ENCODE peak calls at places on chromosomes 1 and 21, in ten cellular contexts. D, V, K, F, M, J, E, T, G and W are unnamed samples. For H3K4me1, the result is how much of the 10 kb centered on the place peaks cover.

GRCh38 chr1:38718031-38718430 is 141.5 kb downstream of the RRAGC start:
- DNase-seq in G (no peak), M (no peak), J (no peak), E (no peak), T (no peak), D (no peak), F (no peak), K (no peak), V (no peak), W (no peak)

GRCh38 chr1:10628685-10629084 is 153.9 kb downstream of the PEX14 start:
- DNase-seq in F (peak), M (no peak), D (no peak), J (no peak), E (no peak), T (no peak), V (no peak), G (peak), K (no peak), W (no peak)

GRCh38 chr1:208243522-208243850 is 698 bp downstream of the PLXNA2 start:
- DNase-seq in T (peak), E (no peak), J (no peak), F (no peak), D (no peak), V (no peak), M (no peak), K (peak), G (peak), W (no peak)

GRCh38 chr1:118148034-118148433 is 37.0 kb downstream of the SPAG17 start:
- DNase-seq in T (no peak), M (no peak), K (no peak), D (no peak), J (no peak), F (peak), E (peak), V (no peak), G (peak), W (no peak)

GRCh38 chr1:244353572-244354091 is 98.1 kb downstream of the ADSS2 start:
- DNase-seq in T (no peak), E (peak), K (peak), D (peak), V (no peak), G (peak), J (peak), F (peak), M (peak), W (peak)

GRCh38 chr1:11520531-11521233 is 41.7 kb downstream of the DISP3 start:
- DNase-seq in E (no peak), F (no peak), T (no peak), K (no peak), G (no peak), M (peak), D (no peak), V (no peak), J (no peak), W (no peak)

GRCh38 chr1:46184920-46185658 is 8.8 kb upstream of the P3R3URF start:
- DNase-seq in V (no peak), J (no peak), F (no peak), M (no peak), E (no peak), D (no peak), T (no peak), G (no peak), K (no peak), W (no peak)

GRCh38 chr1:118987431-118988185 is 535 bp downstream of the TBX15 start:
- DNase-seq in D (no peak), K (no peak), G (no peak), F (no peak), M (peak), V (no peak), T (no peak), E (peak), J (no peak), W (peak)

GRCh38 chr21:41227357-41228005 is 59.5 kb downstream of the BACE2 start:
- DNase-seq in D (no peak), K (no peak), E (no peak), V (no peak), J (no peak), T (no peak), G (no peak), M (no peak), F (no peak), W (no peak)

GRCh38 chr1:201676651-201677050 is 137.7 kb downstream of the NAV1 start:
- DNase-seq in D (no peak), E (no peak), K (no peak), J (no peak), M (no peak), F (no peak), T (no peak), G (peak), V (no peak), W (no peak)

GRCh38 chr1:197041486-197042353 is 25.3 kb downstream of the F13B start:
- DNase-seq in K (no peak), T (peak), E (no peak), M (no peak), D (no peak), J (no peak), V (no peak), G (no peak), F (no peak), W (no peak)

GRCh38 chr1:176466514-176466913 is 3.5 kb downstream of the PAPPA2 start:
- DNase-seq in F (no peak), T (no peak), D (no peak), K (peak), G (no peak), V (no peak), J (peak), M (no peak), E (peak), W (no peak)

GRCh38 chr1:171267391-171267790 is 19.1 kb downstream of the FMO1 start:
- DNase-seq in T (no peak), K (no peak), M (no peak), G (peak), E (no peak), D (no peak), F (peak), J (no peak), V (no peak), W (no peak)

GRCh38 chr1:191608367-191608766 is 549.9 kb upstream of the RGS18 start:
- DNase-seq in D (no peak), F (no peak), M (no peak), J (no peak), E (no peak), T (no peak), G (peak), V (no peak), K (peak), W (no peak)

GRCh38 chr21:31180256-31181088 is 142.2 kb upstream of the KRTAP19-8 start:
- DNase-seq in M (no peak), D (no peak), T (peak), G (no peak), E (peak), K (peak), J (no peak), V (no peak), F (peak), W (no peak)

GRCh38 chr1:167663002-167663772 is 33.2 kb downstream of the RCSD1 start:
- DNase-seq in V (no peak), J (peak), K (peak), G (no peak), F (peak), D (no peak), E (peak), M (no peak), T (no peak), W (no peak)

GRCh38 chr1:113674591-113674990 is 84.7 kb downstream of the PHTF1 start:
- DNase-seq in J (no peak), D (no peak), T (no peak), V (no peak), G (no peak), F (no peak), E (no peak), K (peak), M (no peak), W (no peak)

GRCh38 chr1:74771913-74772515 is 39.1 kb downstream of the TYW3 start:
- DNase-seq in D (no peak), K (peak), V (no peak), G (peak), J (no peak), E (peak), M (no peak), T (peak), F (peak), W (no peak)

GRCh38 chr1:214857716-214858115 is 224.8 kb upstream of the KCNK2 start:
- DNase-seq in T (no peak), J (no peak), K (no peak), F (no peak), E (no peak), V (no peak), M (no peak), G (peak), D (no peak), W (no peak)

GRCh38 chr1:94701796-94702439 is 118.2 kb upstream of the SLC44A3 start:
- DNase-seq in K (no peak), M (no peak), J (no peak), V (no peak), D (no peak), F (no peak), T (no peak), G (no peak), E (peak), W (no peak)

GRCh38 chr1:208238710-208239517 is 5.3 kb downstream of the PLXNA2 start:
- DNase-seq in T (peak), E (peak), D (no peak), F (peak), K (peak), M (no peak), J (no peak), G (peak), V (no peak), W (no peak)

GRCh38 chr21:42747267-42747701 is 93.9 kb downstream of the PDE9A start:
- DNase-seq in K (no peak), G (no peak), V (no peak), M (no peak), F (no peak), J (no peak), E (peak), D (no peak), T (no peak), W (no peak)

GRCh38 chr1:64861611-64862010 is 104.7 kb downstream of the JAK1 start:
- DNase-seq in M (no peak), T (peak), G (no peak), F (peak), J (peak), K (peak), V (peak), D (no peak), E (peak), W (no peak)

GRCh38 chr1:208203127-208203847 is 40.9 kb downstream of the PLXNA2 start:
- DNase-seq in V (no peak), F (peak), T (no peak), G (peak), J (peak), E (no peak), D (no peak), K (peak), M (no peak), W (peak)

GRCh38 chr1:206772228-206773002 is at the start of gene IL10:
- DNase-seq in E (no peak), F (no peak), G (no peak), K (no peak), T (peak), V (no peak), M (peak), J (no peak), D (no peak), W (no peak)

GRCh38 chr1:205369621-205370230 is 13.0 kb upstream of the KLHDC8A start:
- DNase-seq in V (no peak), D (no peak), E (no peak), F (no peak), K (no peak), J (no peak), M (no peak), T (no peak), G (no peak), W (no peak)

GRCh38 chr1:204323887-204324286 is 35.8 kb downstream of the PLEKHA6 start:
- DNase-seq in J (no peak), E (no peak), V (no peak), T (no peak), F (peak), M (no peak), D (no peak), G (peak), K (peak), W (no peak)

GRCh38 chr1:77024500-77024899 is 157.2 kb downstream of the ST6GALNAC5 start:
- DNase-seq in T (no peak), M (no peak), E (peak), D (no peak), G (no peak), K (no peak), V (no peak), F (no peak), J (no peak), W (no peak)

GRCh38 chr1:108183301-108183700 is 16.8 kb downstream of the SLC25A24 start:
- DNase-seq in J (no peak), M (no peak), G (no peak), E (no peak), F (no peak), V (no peak), K (no peak), T (no peak), D (no peak), W (no peak)

GRCh38 chr1:223177681-223178080 is 34.6 kb upstream of the TLR5 start:
- DNase-seq in E (no peak), T (no peak), F (no peak), G (no peak), M (peak), D (no peak), V (no peak), K (no peak), J (peak), W (no peak)

GRCh38 chr1:210294991-210295773 is 33.5 kb upstream of the HHAT start:
- DNase-seq in F (peak), T (no peak), D (no peak), V (no peak), M (peak), G (peak), K (no peak), E (peak), J (peak), W (peak)

GRCh38 chr1:94068096-94068830 is 52.7 kb downstream of the ABCA4 start:
- DNase-seq in G (peak), M (no peak), D (no peak), T (no peak), E (peak), V (no peak), J (peak), K (peak), F (no peak), W (peak)

GRCh38 chr1:160830321-160831153 is 32.1 kb downstream of the CD244 start:
- DNase-seq in F (peak), K (peak), G (peak), E (peak), M (peak), J (peak), V (peak), D (no peak), T (peak), W (peak)

GRCh38 chr1:50615036-50615750 is 191.9 kb upstream of the DMRTA2 start:
- DNase-seq in T (no peak), K (no peak), D (no peak), V (no peak), J (no peak), E (no peak), F (no peak), M (no peak), G (no peak), W (no peak)

GRCh38 chr1:169451425-169451824 is 24.2 kb upstream of the CCDC181 start:
- DNase-seq in T (no peak), J (no peak), F (no peak), K (peak), D (no peak), E (no peak), V (no peak), G (no peak), M (no peak), W (no peak)

GRCh38 chr1:235818632-235819136 is 48.0 kb downstream of the LYST start:
- DNase-seq in E (no peak), G (peak), F (peak), J (no peak), V (no peak), D (no peak), M (no peak), T (no peak), K (no peak), W (no peak)

DNA sequence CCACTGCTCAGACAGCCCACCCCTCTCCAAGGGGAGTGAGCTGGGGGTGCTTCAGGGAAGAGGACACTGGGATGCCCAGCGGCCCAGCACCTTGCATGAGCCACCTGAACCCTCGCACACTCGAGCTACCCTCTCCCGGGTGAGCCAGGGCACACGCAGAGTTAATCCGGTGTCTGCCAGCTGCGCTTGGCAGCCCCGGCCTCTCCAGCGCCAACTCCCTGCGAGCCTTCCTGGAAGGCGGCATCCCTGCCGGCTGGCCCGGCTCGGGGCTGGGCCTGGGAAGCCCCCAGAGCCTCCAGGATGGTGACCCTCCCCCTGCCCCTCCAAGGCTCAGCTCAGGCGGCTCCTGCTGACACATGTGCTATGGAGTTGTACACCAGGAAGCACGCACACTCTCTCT is 48.7 kb downstream of the RAP1GAP start:
- DNase-seq in E (no peak), F (no peak), T (no peak), V (no peak), D (no peak), K (no peak), M (no peak), J (no peak), G (no peak), W (no peak)
- H3K4me1 ChIP-seq in E (under half), F (under half), T (under half), V (under half), D (under half), K (under half), M (under half), J (under half), G (under half), W (under half)

GRCh38 chr1:219040291-219040690 is 133.4 kb upstream of the LYPLAL1 start:
- DNase-seq in E (peak), T (no peak), J (no peak), K (no peak), V (no peak), D (no peak), M (no peak), G (no peak), F (no peak), W (no peak)
- H3K4me3 ChIP-seq in E (no peak), T (no peak), J (no peak), K (no peak), V (no peak), D (no peak), M (no peak), G (no peak), F (no peak), W (no peak)

GRCh38 chr1:154342132-154342531 is 16.8 kb downstream of the ATP8B2 start:
- DNase-seq in D (no peak), E (no peak), V (no peak), K (no peak), F (no peak), G (no peak), T (no peak), J (no peak), M (no peak), W (no peak)
- H3K27ac ChIP-seq in D (no peak), E (no peak), V (no peak), K (no peak), F (no peak), G (no peak), T (no peak), J (no peak), M (no peak), W (no peak)

GRCh38 chr1:239920214-239920613 is 171.5 kb upstream of the FMN2 start:
- DNase-seq in E (no peak), V (no peak), G (no peak), J (no peak), D (no peak), T (no peak), K (no peak), F (no peak), M (no peak), W (no peak)
- H3K4me1 ChIP-seq in E (under half), V (under half), G (under half), J (under half), D (under half), T (under half), K (under half), F (under half), M (under half), W (under half)

GRCh38 chr1:6207075-6207885 is 1.4 kb downstream of the RNF207 start:
- DNase-seq in F (no peak), T (no peak), M (no peak), V (no peak), J (no peak), K (no peak), G (no peak), D (no peak), E (no peak), W (no peak)
- H3K4me3 ChIP-seq in F (peak), T (no peak), M (no peak), V (no peak), J (peak), K (peak), G (peak), D (peak), E (no peak), W (peak)

GRCh38 chr1:1540817-1541628 is 599 bp upstream of the TMEM240 start:
- DNase-seq in K (no peak), V (no peak), E (peak), J (no peak), D (no peak), F (no peak), M (no peak), G (no peak), T (no peak), W (no peak)
- H3K27ac ChIP-seq in K (no peak), V (no peak), E (no peak), J (no peak), D (peak), F (no peak), M (peak), G (no peak), T (no peak), W (no peak)

GRCh38 chr1:22104865-22105437 is 37.9 kb downstream of the WNT4 start:
- DNase-seq in K (no peak), E (no peak), D (no peak), T (peak), V (no peak), F (no peak), J (no peak), M (no peak), G (no peak), W (no peak)

GRCh38 chr1:22104074-22104473 is 38.8 kb downstream of the WNT4 start:
- DNase-seq in E (no peak), J (no peak), F (no peak), K (no peak), M (no peak), G (no peak), T (no peak), D (no peak), V (no peak), W (no peak)

GRCh38 chr1:22107126-22107525 is 35.8 kb downstream of the WNT4 start:
- DNase-seq in M (no peak), J (no peak), D (no peak), T (no peak), V (no peak), G (peak), K (no peak), F (no peak), E (no peak), W (no peak)

GRCh38 chr1:22108343-22109135 is 34.4 kb downstream of the WNT4 start:
- DNase-seq in K (no peak), E (no peak), J (no peak), V (no peak), G (no peak), M (no peak), D (no peak), T (no peak), F (peak), W (no peak)

GRCh38 chr1:22105611-22106207 is 37.2 kb downstream of the WNT4 start:
- DNase-seq in E (peak), V (peak), J (peak), F (peak), G (peak), T (peak), D (no peak), K (peak), M (no peak), W (no peak)
- H3K4me1 ChIP-seq in E (under half), V (under half), J (under half), F (under half), G (under half), T (under half), D (under half), K (under half), M (under half), W (under half)

GRCh38 chr1:43873851-43874250 is 59.8 kb upstream of the ARTN start:
- DNase-seq in T (no peak), M (no peak), V (no peak), G (no peak), K (no peak), D (no peak), F (no peak), E (no peak), J (no peak), W (no peak)
- H3K4me3 ChIP-seq in T (no peak), M (no peak), V (no peak), G (no peak), K (no peak), D (no peak), F (no peak), E (no peak), J (no peak), W (no peak)

GRCh38 chr21:35643176-35643575 is 417.1 kb downstream of the SETD4 start:
- DNase-seq in T (no peak), F (peak), J (no peak), V (no peak), G (peak), M (no peak), D (no peak), K (no peak), E (peak), W (no peak)

GRCh38 chr21:35648512-35648911 is 411.8 kb downstream of the SETD4 start:
- DNase-seq in M (no peak), G (no peak), F (no peak), E (no peak), D (no peak), K (no peak), V (no peak), J (no peak), T (peak), W (no peak)

GRCh38 chr21:35641271-35642016 is 418.9 kb downstream of the SETD4 start:
- DNase-seq in F (no peak), D (no peak), T (no peak), K (no peak), V (no peak), M (no peak), J (no peak), E (no peak), G (peak), W (no peak)

GRCh38 chr21:35646606-35647005 is 413.7 kb downstream of the SETD4 start:
- DNase-seq in M (no peak), K (no peak), F (no peak), E (no peak), V (no peak), D (no peak), T (no peak), J (no peak), G (no peak), W (no peak)

DNA sequence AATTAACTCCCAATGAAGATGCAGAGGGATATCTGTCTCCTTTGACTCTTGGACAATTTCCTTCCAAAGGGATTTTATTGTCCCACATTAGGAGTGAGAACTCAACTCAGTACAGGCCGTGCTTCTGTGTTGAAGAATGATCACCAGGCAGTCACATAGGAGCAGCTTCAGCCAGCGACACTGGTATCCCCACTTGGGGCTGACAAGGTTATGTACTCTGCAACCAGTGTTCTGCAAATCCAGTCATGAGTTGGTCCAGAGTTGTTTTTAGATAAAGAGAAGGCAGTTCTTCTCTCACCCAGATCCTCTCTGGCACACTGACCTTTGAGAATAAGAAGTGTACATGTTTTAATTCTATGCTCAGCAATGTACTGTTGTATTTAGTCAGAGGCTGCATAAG is 415.8 kb downstream of the SETD4 start:
- DNase-seq in E (no peak), T (no peak), M (no peak), D (no peak), K (no peak), J (no peak), V (no peak), G (no peak), F (no peak), W (no peak)
- H3K27ac ChIP-seq in E (no peak), T (no peak), M (no peak), D (no peak), K (no peak), J (no peak), V (no peak), G (no peak), F (no peak), W (no peak)